ENCODE peak calls at places on chromosomes 6 and 20, in five cellular contexts. One of them, this sample, is unnamed.

GRCh38 chr20:62820962-62821725 is 4.3 kb downstream of the COL9A3 start:
- DNase-seq in fibroblast of lung: no peak
- DNase-seq in heart left ventricle: no peak
- DNase-seq in natural killer cell: no peak
- DNase-seq in tibial nerve: no peak
- DNase-seq in this sample: no peak

GRCh38 chr6:153994811-153995210 is 44.2 kb upstream of the OPRM1 start:
- DNase-seq in fibroblast of lung: no peak
- DNase-seq in heart left ventricle: no peak
- DNase-seq in natural killer cell: no peak
- DNase-seq in tibial nerve: no peak
- DNase-seq in this sample: no peak

GRCh38 chr6:86765211-86765610 is 172.1 kb upstream of the HTR1E start:
- DNase-seq in fibroblast of lung: no peak
- DNase-seq in heart left ventricle: no peak
- DNase-seq in natural killer cell: no peak
- DNase-seq in tibial nerve: no peak
- DNase-seq in this sample: no peak

GRCh38 chr20:47936612-47937011 is 151.3 kb upstream of the SULF2 start:
- DNase-seq in fibroblast of lung: no peak
- DNase-seq in heart left ventricle: no peak
- DNase-seq in natural killer cell: no peak
- DNase-seq in tibial nerve: no peak
- DNase-seq in this sample: no peak

GRCh38 chr6:24426729-24427446 is 24.2 kb downstream of the MRS2 start:
- DNase-seq in fibroblast of lung: no peak
- DNase-seq in heart left ventricle: no peak
- DNase-seq in natural killer cell: no peak
- DNase-seq in tibial nerve: no peak
- DNase-seq in this sample: no peak

GRCh38 chr6:36028088-36028886 is 679 bp downstream of the MAPK14 start:
- DNase-seq in fibroblast of lung: peak; percentile 23
- DNase-seq in heart left ventricle: peak; percentile 61
- DNase-seq in natural killer cell: no peak
- DNase-seq in tibial nerve: no peak
- DNase-seq in this sample: no peak

GRCh38 chr6:138588805-138589434 is 89.6 kb upstream of the NHSL1 start:
- DNase-seq in fibroblast of lung: peak; percentile 66
- DNase-seq in heart left ventricle: peak; percentile 46
- DNase-seq in natural killer cell: peak; percentile 29
- DNase-seq in tibial nerve: peak; percentile 70
- DNase-seq in this sample: peak; percentile 45

GRCh38 chr6:56524891-56525703 is 117.6 kb downstream of the DST start:
- DNase-seq in fibroblast of lung: peak; percentile 92
- DNase-seq in heart left ventricle: no peak
- DNase-seq in natural killer cell: no peak
- DNase-seq in tibial nerve: no peak
- DNase-seq in this sample: no peak

GRCh38 chr20:36349384-36350170 is 43.4 kb downstream of the DLGAP4 start:
- DNase-seq in fibroblast of lung: no peak
- DNase-seq in heart left ventricle: no peak
- DNase-seq in natural killer cell: no peak
- DNase-seq in tibial nerve: no peak
- DNase-seq in this sample: no peak

GRCh38 chr20:9156529-9157280 is 87.8 kb downstream of the PLCB4 start:
- DNase-seq in fibroblast of lung: no peak
- DNase-seq in heart left ventricle: no peak
- DNase-seq in natural killer cell: no peak
- DNase-seq in tibial nerve: no peak
- DNase-seq in this sample: no peak

GRCh38 chr6:160767019-160767646 is 65.1 kb downstream of the PLG start:
- DNase-seq in fibroblast of lung: peak; percentile 48
- DNase-seq in heart left ventricle: peak; percentile 63
- DNase-seq in natural killer cell: no peak
- DNase-seq in tibial nerve: peak; percentile 40
- DNase-seq in this sample: peak; percentile 72

GRCh38 chr6:136587527-136587926 is 37.3 kb upstream of the MAP7 start:
- DNase-seq in fibroblast of lung: no peak
- DNase-seq in heart left ventricle: no peak
- DNase-seq in natural killer cell: no peak
- DNase-seq in tibial nerve: no peak
- DNase-seq in this sample: no peak

GRCh38 chr6:158769696-158770446 is 49.3 kb downstream of the EZR start:
- DNase-seq in fibroblast of lung: peak; percentile 64
- DNase-seq in heart left ventricle: peak; percentile 81
- DNase-seq in natural killer cell: no peak
- DNase-seq in tibial nerve: peak; percentile 52
- DNase-seq in this sample: no peak

GRCh38 chr6:14917101-14917500 is 328.8 kb upstream of the JARID2 start:
- DNase-seq in fibroblast of lung: peak; percentile 71
- DNase-seq in heart left ventricle: no peak
- DNase-seq in natural killer cell: no peak
- DNase-seq in tibial nerve: no peak
- DNase-seq in this sample: no peak

GRCh38 chr6:5457036-5457435 is 195.7 kb downstream of the FARS2 start:
- DNase-seq in fibroblast of lung: peak; percentile 63
- DNase-seq in heart left ventricle: peak; percentile 33
- DNase-seq in natural killer cell: no peak
- DNase-seq in tibial nerve: no peak
- DNase-seq in this sample: no peak

GRCh38 chr6:3455121-3455489 is 1.7 kb downstream of the SLC22A23 start:
- DNase-seq in fibroblast of lung: no peak
- DNase-seq in heart left ventricle: no peak
- DNase-seq in natural killer cell: no peak
- DNase-seq in tibial nerve: no peak
- DNase-seq in this sample: no peak

GRCh38 chr6:11143394-11144371 is 32.2 kb upstream of the ERVFRD-1 start:
- DNase-seq in fibroblast of lung: peak; percentile 95
- DNase-seq in heart left ventricle: peak; percentile 60
- DNase-seq in natural killer cell: no peak
- DNase-seq in tibial nerve: peak; percentile 71
- DNase-seq in this sample: no peak

GRCh38 chr6:107045733-107046312 is 17.8 kb downstream of the MTRES1 start:
- DNase-seq in fibroblast of lung: no peak
- DNase-seq in heart left ventricle: peak; percentile 25
- DNase-seq in natural killer cell: no peak
- DNase-seq in tibial nerve: no peak
- DNase-seq in this sample: no peak

GRCh38 chr20:63176035-63176434 is 39.9 kb downstream of the YTHDF1 start:
- DNase-seq in fibroblast of lung: no peak
- DNase-seq in heart left ventricle: no peak
- DNase-seq in natural killer cell: no peak
- DNase-seq in tibial nerve: no peak
- DNase-seq in this sample: no peak

GRCh38 chr6:129644567-129645015 is 65.4 kb downstream of the ARHGAP18 start:
- DNase-seq in fibroblast of lung: peak; percentile 92
- DNase-seq in heart left ventricle: no peak
- DNase-seq in natural killer cell: no peak
- DNase-seq in tibial nerve: no peak
- DNase-seq in this sample: no peak

GRCh38 chr6:30681696-30682180 is 4.7 kb downstream of the PPP1R18 start:
- DNase-seq in fibroblast of lung: no peak
- DNase-seq in heart left ventricle: no peak
- DNase-seq in natural killer cell: no peak
- DNase-seq in tibial nerve: no peak
- DNase-seq in this sample: no peak

GRCh38 chr20:32387262-32387661 is 29.1 kb downstream of the ASXL1 start:
- DNase-seq in fibroblast of lung: peak; percentile 81
- DNase-seq in heart left ventricle: no peak
- DNase-seq in natural killer cell: no peak
- DNase-seq in tibial nerve: no peak
- DNase-seq in this sample: no peak

GRCh38 chr6:14873132-14873531 is 372.7 kb upstream of the JARID2 start:
- DNase-seq in fibroblast of lung: no peak
- DNase-seq in heart left ventricle: no peak
- DNase-seq in natural killer cell: no peak
- DNase-seq in tibial nerve: no peak
- DNase-seq in this sample: no peak

GRCh38 chr6:6002005-6002808 is 4.5 kb downstream of the NRN1 start:
- DNase-seq in fibroblast of lung: no peak
- DNase-seq in heart left ventricle: no peak
- DNase-seq in natural killer cell: no peak
- DNase-seq in tibial nerve: no peak
- DNase-seq in this sample: no peak

DNA sequence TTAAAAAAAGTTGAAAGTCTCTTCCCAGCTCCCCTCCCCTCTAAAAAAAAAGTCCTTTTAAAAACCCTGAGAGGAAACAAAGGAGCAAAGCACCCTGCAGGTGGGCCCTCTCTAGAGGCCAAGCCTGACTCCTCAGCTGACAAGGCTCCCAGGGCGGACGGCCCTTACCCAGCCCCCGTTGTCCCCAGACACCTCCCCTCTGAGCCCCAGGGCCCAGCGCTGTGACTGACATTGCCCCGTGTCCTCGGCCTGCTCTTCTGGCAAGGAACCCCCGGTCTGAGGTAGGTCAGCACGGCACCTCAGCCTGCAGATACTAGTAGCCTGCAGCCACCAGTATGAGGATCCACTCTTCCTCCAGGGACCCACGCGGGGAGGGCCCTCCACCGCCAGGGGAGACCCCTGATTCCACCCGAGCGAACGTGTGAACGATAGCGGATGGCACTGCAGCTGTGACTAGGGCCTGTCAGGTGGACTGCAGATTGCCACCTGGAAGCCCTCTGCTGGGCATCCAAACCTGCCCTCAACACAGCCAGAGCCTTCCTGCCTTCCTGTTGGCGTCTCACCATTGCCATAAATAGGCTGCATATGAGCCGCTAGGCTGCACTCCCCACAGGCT is 34.2 kb downstream of the FOXC1 start:
- DNase-seq in fibroblast of lung: no peak
- DNase-seq in heart left ventricle: no peak
- DNase-seq in natural killer cell: no peak
- DNase-seq in tibial nerve: no peak
- DNase-seq in this sample: no peak
- TF ChIP-seq CTCF in fibroblast of lung: no peak
- TF ChIP-seq CTCF in heart left ventricle: no peak
- TF ChIP-seq CTCF in natural killer cell: no peak
- TF ChIP-seq CTCF in tibial nerve: no peak
- TF ChIP-seq CTCF in this sample: no peak

DNA sequence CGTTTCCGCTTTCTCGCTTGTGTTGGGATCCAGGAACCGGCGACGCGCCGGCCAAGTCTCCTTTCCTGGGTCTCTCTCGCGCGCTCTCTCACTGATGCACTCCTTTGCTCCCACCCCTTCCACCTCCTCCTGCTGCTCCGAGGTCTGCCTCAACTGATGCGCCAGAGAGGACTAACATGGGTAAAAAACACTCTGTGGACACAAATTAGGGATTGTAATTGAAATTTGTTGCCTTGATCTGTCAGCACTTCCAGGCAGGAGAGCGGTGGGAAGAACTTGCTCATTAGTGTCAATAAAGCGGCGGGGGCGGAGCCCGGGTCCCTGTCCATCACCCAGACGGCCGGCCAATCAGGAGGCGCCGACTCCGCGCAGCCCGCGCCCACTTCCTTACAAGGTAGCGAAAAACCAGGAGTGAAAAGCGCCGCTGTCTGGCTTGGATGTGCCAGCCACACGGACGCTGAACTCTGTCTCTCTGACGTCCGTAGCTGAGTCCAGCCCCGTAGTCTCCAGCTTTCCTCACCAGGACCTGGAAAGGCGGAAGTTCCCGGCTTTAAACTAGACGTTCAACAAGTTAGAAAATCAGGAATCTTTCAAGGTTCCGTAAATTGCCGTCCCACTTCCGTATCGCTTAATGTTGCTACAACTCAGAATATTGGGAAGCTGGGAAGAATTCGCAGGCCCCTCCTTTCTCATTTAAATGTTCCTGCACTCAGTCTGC is at the start of gene TBX18:
- DNase-seq in fibroblast of lung: peak; percentile 90
- DNase-seq in heart left ventricle: peak; percentile 94
- DNase-seq in natural killer cell: no peak
- DNase-seq in tibial nerve: peak; percentile 97
- DNase-seq in this sample: peak; percentile 65
- TF ChIP-seq CTCF in fibroblast of lung: peak; percentile 12
- TF ChIP-seq CTCF in heart left ventricle: no peak
- TF ChIP-seq CTCF in natural killer cell: no peak
- TF ChIP-seq CTCF in tibial nerve: no peak
- TF ChIP-seq CTCF in this sample: no peak

GRCh38 chr6:72250664-72251063 is 364.3 kb downstream of the RIMS1 start:
- DNase-seq in fibroblast of lung: no peak
- DNase-seq in heart left ventricle: no peak
- DNase-seq in natural killer cell: no peak
- DNase-seq in tibial nerve: no peak
- DNase-seq in this sample: no peak
- TF ChIP-seq CTCF in fibroblast of lung: no peak
- TF ChIP-seq CTCF in heart left ventricle: no peak
- TF ChIP-seq CTCF in natural killer cell: no peak
- TF ChIP-seq CTCF in tibial nerve: no peak
- TF ChIP-seq CTCF in this sample: peak; percentile 14

DNA sequence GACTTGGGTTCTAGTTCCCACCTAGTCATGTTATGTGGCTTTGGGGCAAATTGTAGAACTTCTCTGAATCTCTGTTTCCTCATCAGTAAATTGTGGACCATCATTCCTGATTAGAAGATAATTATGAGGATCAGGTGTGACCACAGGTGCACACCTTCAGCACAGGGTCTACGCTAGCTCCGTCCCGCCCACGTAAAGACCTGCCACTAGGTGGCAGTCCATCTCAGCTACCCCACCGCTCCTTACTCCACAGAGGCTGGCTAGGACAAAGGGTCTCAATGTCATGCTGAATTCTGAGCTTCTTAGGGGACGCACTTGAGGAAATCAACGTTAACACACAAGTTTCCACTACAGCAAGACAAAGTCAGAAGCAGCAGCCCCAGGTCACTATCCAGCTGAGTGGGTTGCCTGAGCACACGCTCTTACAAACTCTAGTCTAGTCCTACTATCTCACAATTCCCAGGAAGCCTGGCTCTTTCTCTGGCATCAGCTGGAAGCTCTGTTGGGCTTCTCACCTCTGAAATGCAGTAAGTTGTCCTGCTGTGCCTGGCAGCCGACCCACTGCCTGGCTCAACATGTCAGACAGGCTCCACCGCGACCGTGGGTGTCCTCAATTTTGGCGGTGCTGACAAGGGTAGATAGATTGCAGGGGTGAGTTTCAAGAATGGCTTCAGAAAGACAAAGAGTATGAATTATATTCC is 2.0 kb upstream of the PLCG1 start:
- DNase-seq in fibroblast of lung: no peak
- DNase-seq in heart left ventricle: no peak
- DNase-seq in natural killer cell: peak; percentile 48
- DNase-seq in tibial nerve: no peak
- DNase-seq in this sample: no peak
- TF ChIP-seq CTCF in fibroblast of lung: peak; percentile 66
- TF ChIP-seq CTCF in heart left ventricle: peak; percentile 71
- TF ChIP-seq CTCF in natural killer cell: peak; percentile 89
- TF ChIP-seq CTCF in tibial nerve: peak; percentile 61
- TF ChIP-seq CTCF in this sample: peak; percentile 67